ENCODE peak calls at places on chromosomes 6 and 20, in four cellular contexts. D is K562, X is keratinocyte, O is IMR-90. W is an unnamed sample. For H3K9me1, the result is how much of the 10 kb centered on the place peaks cover.

GRCh38 chr6:5540375-5540774 is 279.1 kb downstream of the FARS2 start:
- DNase-seq in D (no peak), X (no peak), O (no peak), W (no peak)

GRCh38 chr6:106556368-106556960 is 72.8 kb downstream of the RTN4IP1 start:
- DNase-seq in D (no peak), X (no peak), O (peak), W (peak)

GRCh38 chr6:38244873-38245272 is 394.9 kb downstream of the BTBD9 start:
- DNase-seq in D (no peak), X (no peak), O (no peak), W (no peak)

GRCh38 chr6:31620586-31621319 is at the start of gene PRRC2A:
- DNase-seq in D (peak), X (no peak), O (peak), W (no peak)

GRCh38 chr6:143196525-143197225 is 136.0 kb downstream of the AIG1 start:
- DNase-seq in D (no peak), X (no peak), O (peak), W (peak)

GRCh38 chr6:144150673-144151009 is 324 bp downstream of the STX11 start:
- DNase-seq in D (peak), X (no peak), O (peak), W (peak)

GRCh38 chr6:73234732-73235131 is 9.4 kb upstream of the KHDC1L start:
- DNase-seq in D (no peak), X (peak), O (peak), W (no peak)

GRCh38 chr20:47498606-47499005 is 3.1 kb upstream of the NCOA3 start:
- DNase-seq in D (no peak), X (no peak), O (no peak), W (no peak)

GRCh38 chr20:33310327-33310899 is 27.4 kb downstream of the BPIFB1 start:
- DNase-seq in D (no peak), X (no peak), O (no peak), W (no peak)

GRCh38 chr6:36784379-36784636 is 54.9 kb downstream of the CPNE5 start:
- DNase-seq in D (no peak), X (no peak), O (no peak), W (no peak)

DNA sequence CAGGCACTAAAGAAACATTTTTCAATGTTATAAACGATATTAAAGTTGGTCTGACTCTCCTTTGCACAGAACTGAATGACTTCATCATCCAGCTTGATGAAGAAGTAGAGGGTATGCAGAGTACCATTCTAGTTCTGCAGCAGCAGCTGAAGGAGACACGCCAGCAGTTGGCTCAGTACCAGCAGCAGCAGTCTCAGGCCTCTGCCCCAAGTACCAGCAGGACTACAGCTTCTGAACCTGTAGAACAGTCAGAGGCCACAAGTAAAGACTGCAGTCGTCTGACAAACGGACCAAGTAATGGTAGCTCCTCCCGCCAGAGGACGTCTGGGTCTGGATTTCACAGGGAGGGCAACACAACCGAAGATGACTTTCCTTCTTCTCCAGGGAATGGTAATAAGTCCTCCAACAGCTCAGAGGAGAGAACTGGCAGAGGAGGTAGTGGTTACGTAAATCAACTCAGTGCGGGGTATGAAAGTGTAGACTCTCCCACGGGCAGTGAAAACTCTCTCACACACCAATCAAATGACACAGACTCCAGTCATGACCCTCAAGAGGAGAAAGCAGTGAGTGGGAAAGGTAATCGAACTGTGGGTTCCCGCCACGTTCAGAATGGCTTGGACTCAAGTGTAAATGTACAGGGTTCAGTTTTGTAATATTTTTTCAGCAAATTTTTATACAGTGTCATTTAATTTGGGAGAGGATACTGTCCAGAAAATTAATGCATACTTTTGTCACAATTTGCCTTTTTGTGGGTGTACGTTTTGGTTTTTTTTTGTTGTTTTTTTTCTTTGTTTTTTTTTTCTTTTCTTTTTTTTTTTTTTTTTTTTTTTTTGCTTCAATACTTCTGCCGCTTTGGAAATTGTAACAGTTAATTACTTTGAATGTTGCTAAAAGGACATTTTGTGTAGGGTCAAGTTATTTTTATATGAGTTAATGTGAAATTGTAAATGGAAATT is 6.6 kb upstream of the ACAT2 start:
- DNase-seq in D (no peak), X (no peak), O (no peak), W (no peak)
- H3K9me1 ChIP-seq in D (under half), X (under half), O (under half), W (under half)

GRCh38 chr20:22924036-22924737 is 110.9 kb upstream of the SSTR4 start:
- DNase-seq in D (peak), X (no peak), O (no peak), W (no peak)

GRCh38 chr20:22918286-22918983 is 116.7 kb upstream of the SSTR4 start:
- DNase-seq in D (no peak), X (no peak), O (no peak), W (no peak)

GRCh38 chr20:22921595-22922421 is 113.3 kb upstream of the SSTR4 start:
- DNase-seq in D (peak), X (no peak), O (peak), W (peak)

GRCh38 chr20:22922987-22923386 is 112.1 kb upstream of the SSTR4 start:
- DNase-seq in D (no peak), X (no peak), O (no peak), W (no peak)

GRCh38 chr20:22920898-22921297 is 114.2 kb upstream of the SSTR4 start:
- DNase-seq in D (no peak), X (no peak), O (no peak), W (no peak)
- H3K9me1 ChIP-seq in D (under half), X (under half), O (under half), W (under half)

GRCh38 chr6:14540859-14541540 is 423.4 kb downstream of the CD83 start:
- DNase-seq in D (no peak), X (no peak), O (peak), W (no peak)
- H3K9me1 ChIP-seq in D (under half), X (under half), O (under half), W (under half)

DNA sequence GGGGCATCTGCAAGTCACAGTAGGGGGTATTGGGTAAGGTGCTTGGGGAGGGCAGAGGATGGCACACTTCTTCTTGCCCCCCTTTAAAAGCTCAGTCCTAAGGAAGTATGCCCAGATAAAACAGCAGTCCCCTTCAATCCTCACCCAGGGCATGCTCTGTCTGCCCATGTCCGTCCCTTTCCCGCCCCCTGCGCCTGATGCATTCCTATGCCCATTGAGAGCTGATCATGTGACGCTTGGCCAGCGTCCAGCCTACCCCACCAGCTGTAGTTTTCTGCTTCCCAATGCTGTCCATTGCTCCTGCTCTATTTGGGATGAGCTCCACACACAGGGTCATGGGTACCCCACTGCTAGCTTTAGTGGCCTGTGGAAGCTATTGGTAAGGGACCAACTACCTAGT is 8.3 kb downstream of the SIGLEC1 start:
- DNase-seq in D (no peak), X (no peak), O (no peak), W (no peak)
- H3K9me1 ChIP-seq in D (under half), X (under half), O (under half), W (under half)

GRCh38 chr6:166632731-166633130 is 5.7 kb upstream of the RPS6KA2 start:
- DNase-seq in D (no peak), X (no peak), O (no peak), W (no peak)
- H3K9me1 ChIP-seq in D (under half), X (under half), O (under half), W (under half)

DNA sequence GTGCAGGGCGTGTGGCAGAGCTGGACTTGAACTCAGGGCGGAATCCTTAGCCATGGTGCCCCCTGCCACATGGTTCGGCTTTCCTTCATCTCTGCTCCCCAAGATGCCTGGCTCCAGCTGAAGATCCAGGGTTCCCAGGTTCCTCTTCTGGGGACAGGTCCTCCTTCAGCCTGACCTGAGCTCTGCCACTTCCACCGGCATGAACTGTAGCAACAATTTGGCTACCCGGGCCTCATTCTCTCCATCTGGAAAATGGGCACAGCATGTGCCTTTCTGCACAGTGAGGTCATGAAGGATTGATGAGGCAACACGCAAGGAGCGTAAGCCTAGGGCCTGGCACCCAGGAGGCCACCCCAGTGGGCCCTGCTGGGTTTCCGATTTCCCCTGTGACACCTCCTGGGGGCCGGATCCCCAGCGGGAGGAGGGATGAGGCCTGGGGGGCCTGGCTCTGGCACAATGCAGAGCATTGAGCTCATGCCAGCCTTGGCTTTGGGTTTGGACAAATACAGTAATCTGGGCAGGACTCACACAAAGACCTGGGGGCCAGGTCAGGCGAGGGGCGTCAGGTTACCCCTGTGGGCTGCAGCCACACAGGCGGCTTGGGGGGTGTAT is 74.0 kb downstream of the CEBPB start:
- DNase-seq in D (no peak), X (no peak), O (no peak), W (no peak)
- H3K9me1 ChIP-seq in D (under half), X (under half), O (under half), W (under half)

W was measured in endothelial cell of umbilical vein.